ENCODE peak calls at places on chromosomes 1 and 21, in four cellular contexts. One of them, this sample, is unnamed.
A peak's percentile ranks its signal among the peaks of the same experiment; 100 is the strongest.

GRCh38 chr1:165854101-165854845 is 26.9 kb downstream of the UCK2 start:
- DNase-seq in K562: no peak
- DNase-seq in HCT116: no peak
- DNase-seq in WTC11: no peak
- DNase-seq in this sample: no peak

GRCh38 chr1:107474877-107475612 is 334.2 kb downstream of the NTNG1 start:
- DNase-seq in K562: no peak
- DNase-seq in HCT116: no peak
- DNase-seq in WTC11: no peak
- DNase-seq in this sample: no peak

GRCh38 chr1:201597551-201598230 is 58.8 kb downstream of the NAV1 start:
- DNase-seq in K562: no peak
- DNase-seq in HCT116: no peak
- DNase-seq in WTC11: no peak
- DNase-seq in this sample: no peak

GRCh38 chr1:156310962-156311361 is 11.9 kb upstream of the VHLL start:
- DNase-seq in K562: no peak
- DNase-seq in HCT116: no peak
- DNase-seq in WTC11: no peak
- DNase-seq in this sample: no peak

GRCh38 chr1:60573121-60573520 is 499.6 kb upstream of the C1orf87 start:
- DNase-seq in K562: no peak
- DNase-seq in HCT116: no peak
- DNase-seq in WTC11: no peak
- DNase-seq in this sample: no peak

GRCh38 chr21:26389971-26390641 is 183.0 kb downstream of the CYYR1 start:
- DNase-seq in K562: no peak
- DNase-seq in HCT116: peak; percentile 34
- DNase-seq in WTC11: no peak
- DNase-seq in this sample: no peak

GRCh38 chr1:31380181-31380580 is 7.3 kb upstream of the FABP3 start:
- DNase-seq in K562: no peak
- DNase-seq in HCT116: no peak
- DNase-seq in WTC11: no peak
- DNase-seq in this sample: no peak

GRCh38 chr1:12460911-12461621 is 156.9 kb downstream of the DHRS3 start:
- DNase-seq in K562: peak; percentile 84
- DNase-seq in HCT116: no peak
- DNase-seq in WTC11: no peak
- DNase-seq in this sample: no peak

GRCh38 chr1:40784141-40784770 is 669 bp downstream of the KCNQ4 start:
- DNase-seq in K562: peak; percentile 54
- DNase-seq in HCT116: no peak
- DNase-seq in WTC11: peak; percentile 55
- DNase-seq in this sample: peak; percentile 68

GRCh38 chr1:22612657-22613056 is 23.8 kb upstream of the C1QA start:
- DNase-seq in K562: no peak
- DNase-seq in HCT116: no peak
- DNase-seq in WTC11: no peak
- DNase-seq in this sample: no peak

GRCh38 chr1:109564189-109564878 is 15.9 kb downstream of the GNAI3 start:
- DNase-seq in K562: no peak
- DNase-seq in HCT116: no peak
- DNase-seq in WTC11: no peak
- DNase-seq in this sample: no peak

GRCh38 chr1:229325873-229326502 is 16.9 kb downstream of the CCSAP start:
- DNase-seq in K562: no peak
- DNase-seq in HCT116: no peak
- DNase-seq in WTC11: no peak
- DNase-seq in this sample: no peak

GRCh38 chr1:87331319-87332269 is 2.9 kb downstream of the LMO4 start:
- DNase-seq in K562: peak; percentile 82
- DNase-seq in HCT116: peak; percentile 80
- DNase-seq in WTC11: peak; percentile 86
- DNase-seq in this sample: peak; percentile 77

GRCh38 chr21:45818276-45818903 is 163.2 kb upstream of the COL6A1 start:
- DNase-seq in K562: peak; percentile 41
- DNase-seq in HCT116: no peak
- DNase-seq in WTC11: no peak
- DNase-seq in this sample: no peak

GRCh38 chr1:185241127-185241526 is 75.9 kb downstream of the IVNS1ABP start:
- DNase-seq in K562: peak; percentile 53
- DNase-seq in HCT116: no peak
- DNase-seq in WTC11: no peak
- DNase-seq in this sample: no peak

GRCh38 chr1:118627435-118627834 is 360.7 kb downstream of the TBX15 start:
- DNase-seq in K562: no peak
- DNase-seq in HCT116: no peak
- DNase-seq in WTC11: no peak
- DNase-seq in this sample: no peak

GRCh38 chr1:156383023-156383422 is 14.0 kb downstream of the RHBG start:
- DNase-seq in K562: peak; percentile 80
- DNase-seq in HCT116: peak; percentile 45
- DNase-seq in WTC11: peak; percentile 92
- DNase-seq in this sample: peak; percentile 89

DNA sequence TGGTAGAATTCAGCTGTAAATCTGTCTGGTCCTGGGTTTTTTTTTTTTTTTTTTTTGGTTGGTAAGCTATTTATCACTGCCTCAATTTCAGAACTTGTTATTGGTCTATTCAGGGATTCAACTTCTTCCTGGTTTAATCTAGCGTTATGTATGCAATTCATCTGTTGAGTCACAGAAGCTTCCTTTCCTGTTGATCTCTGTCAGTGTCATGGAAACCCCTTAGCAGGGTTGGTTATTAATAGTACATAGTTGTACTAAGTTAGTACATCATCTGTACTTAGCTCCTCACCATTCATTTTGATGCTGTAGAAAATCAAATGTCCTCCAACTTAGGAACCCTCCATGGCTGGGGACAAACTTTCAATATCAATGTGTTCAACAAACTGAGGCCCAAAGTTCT is 51.0 kb upstream of the BARHL2 start:
- DNase-seq in K562: no peak
- DNase-seq in HCT116: no peak
- DNase-seq in WTC11: no peak
- DNase-seq in this sample: no peak
- TF ChIP-seq ATF3 in K562: no peak
- TF ChIP-seq ATF3 in HCT116: no peak
- TF ChIP-seq ATF3 in WTC11: no peak
- TF ChIP-seq ATF3 in this sample: no peak

DNA sequence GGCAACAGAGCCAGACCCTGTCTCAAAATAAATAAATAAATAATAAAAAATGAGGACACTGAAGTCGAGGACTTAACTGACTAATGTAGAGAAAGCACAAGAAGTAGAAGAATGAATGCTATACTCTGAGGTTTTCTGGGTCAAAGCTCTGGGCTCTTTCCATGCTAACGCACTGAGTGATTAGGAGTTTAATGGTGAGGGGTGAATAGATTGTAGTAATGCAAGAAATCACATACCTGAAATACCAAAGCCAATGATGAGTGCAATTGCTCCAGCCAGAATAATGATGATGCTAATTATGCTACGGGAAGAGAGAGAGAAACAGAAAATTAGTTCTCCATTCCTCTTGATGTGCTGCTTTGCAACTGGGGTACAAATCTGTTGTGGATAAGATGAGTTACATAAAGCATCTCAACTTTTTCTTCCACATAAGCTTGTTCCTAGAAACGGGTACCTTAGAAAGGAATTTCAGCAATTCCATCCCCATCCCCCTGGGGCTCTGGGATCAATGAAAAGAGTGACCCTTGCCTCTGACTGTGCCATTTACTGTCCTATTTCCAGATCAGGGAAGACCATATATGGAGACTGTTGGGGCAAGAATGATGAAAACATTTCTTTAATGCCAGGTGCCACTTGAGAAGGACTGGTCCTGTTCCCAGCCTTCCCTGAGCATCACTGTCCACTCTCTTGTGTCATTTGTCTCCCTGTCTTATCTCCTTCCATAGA is 40.7 kb downstream of the VTCN1 start:
- DNase-seq in K562: no peak
- DNase-seq in HCT116: no peak
- DNase-seq in WTC11: no peak
- DNase-seq in this sample: no peak
- TF ChIP-seq ATF3 in K562: no peak
- TF ChIP-seq ATF3 in HCT116: no peak
- TF ChIP-seq ATF3 in WTC11: no peak
- TF ChIP-seq ATF3 in this sample: no peak

GRCh38 chr1:154418062-154418897 is 13.1 kb downstream of the IL6R start:
- DNase-seq in K562: peak; percentile 28
- DNase-seq in HCT116: peak; percentile 95
- DNase-seq in WTC11: no peak
- DNase-seq in this sample: no peak
- TF ChIP-seq ATF3 in K562: no peak
- TF ChIP-seq ATF3 in HCT116: no peak
- TF ChIP-seq ATF3 in WTC11: no peak
- TF ChIP-seq ATF3 in this sample: no peak

GRCh38 chr1:2520206-2520605 is 6.2 kb downstream of the PANK4 start:
- DNase-seq in K562: no peak
- DNase-seq in HCT116: no peak
- DNase-seq in WTC11: no peak
- DNase-seq in this sample: no peak

GRCh38 chr1:2523191-2523890 is 3.1 kb downstream of the PANK4 start:
- DNase-seq in K562: no peak
- DNase-seq in HCT116: no peak
- DNase-seq in WTC11: peak; percentile 50
- DNase-seq in this sample: peak; percentile 64

GRCh38 chr1:2520806-2521205 is 5.6 kb downstream of the PANK4 start:
- DNase-seq in K562: no peak
- DNase-seq in HCT116: no peak
- DNase-seq in WTC11: no peak
- DNase-seq in this sample: no peak

GRCh38 chr1:2523891-2524609 is 2.3 kb downstream of the PANK4 start:
- DNase-seq in K562: no peak
- DNase-seq in HCT116: no peak
- DNase-seq in WTC11: no peak
- DNase-seq in this sample: no peak

GRCh38 chr1:2522230-2522629 is 4.2 kb downstream of the PANK4 start:
- DNase-seq in K562: no peak
- DNase-seq in HCT116: no peak
- DNase-seq in WTC11: no peak
- DNase-seq in this sample: no peak
- TF ChIP-seq ATF3 in K562: no peak
- TF ChIP-seq ATF3 in HCT116: no peak
- TF ChIP-seq ATF3 in WTC11: no peak
- TF ChIP-seq ATF3 in this sample: no peak

GRCh38 chr21:38625000-38625399 is 126.7 kb upstream of the ERG start:
- DNase-seq in K562: no peak
- DNase-seq in HCT116: no peak
- DNase-seq in WTC11: no peak
- DNase-seq in this sample: no peak

GRCh38 chr21:38622081-38622826 is 124.0 kb upstream of the ERG start:
- DNase-seq in K562: no peak
- DNase-seq in HCT116: no peak
- DNase-seq in WTC11: no peak
- DNase-seq in this sample: no peak

GRCh38 chr21:38622827-38623209 is 124.5 kb upstream of the ERG start:
- DNase-seq in K562: no peak
- DNase-seq in HCT116: no peak
- DNase-seq in WTC11: no peak
- DNase-seq in this sample: no peak

GRCh38 chr21:38621132-38621531 is 122.9 kb upstream of the ERG start:
- DNase-seq in K562: peak; percentile 6
- DNase-seq in HCT116: no peak
- DNase-seq in WTC11: no peak
- DNase-seq in this sample: no peak

DNA sequence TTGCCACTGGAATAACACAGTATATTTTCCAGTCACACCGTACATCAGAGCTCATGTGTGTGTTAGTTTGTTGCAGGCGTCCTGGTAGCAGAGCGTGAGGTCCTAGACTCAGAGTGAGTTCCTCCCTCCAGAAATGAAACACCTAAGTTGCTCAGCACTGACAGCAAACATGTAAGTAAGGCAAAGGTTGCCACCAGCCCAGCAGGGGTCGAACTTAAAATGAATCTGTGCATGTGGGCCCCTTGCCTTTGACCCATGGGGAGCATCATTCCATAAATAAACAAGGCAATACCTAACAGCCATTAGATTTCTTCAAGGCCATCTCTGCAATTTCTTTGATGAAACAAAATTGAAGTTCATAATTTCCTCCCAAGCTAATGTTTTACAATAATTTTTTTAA is 125.3 kb upstream of the ERG start:
- DNase-seq in K562: no peak
- DNase-seq in HCT116: no peak
- DNase-seq in WTC11: no peak
- DNase-seq in this sample: no peak
- TF ChIP-seq ATF3 in K562: no peak
- TF ChIP-seq ATF3 in HCT116: no peak
- TF ChIP-seq ATF3 in WTC11: no peak
- TF ChIP-seq ATF3 in this sample: no peak

GRCh38 chr1:33361553-33362262 is 40.8 kb upstream of the A3GALT2 start:
- DNase-seq in K562: peak; percentile 78
- DNase-seq in HCT116: no peak
- DNase-seq in WTC11: no peak
- DNase-seq in this sample: no peak

GRCh38 chr1:33358771-33359503 is 38.0 kb upstream of the A3GALT2 start:
- DNase-seq in K562: no peak
- DNase-seq in HCT116: no peak
- DNase-seq in WTC11: no peak
- DNase-seq in this sample: no peak

GRCh38 chr1:33358114-33358770 is 37.3 kb upstream of the A3GALT2 start:
- DNase-seq in K562: no peak
- DNase-seq in HCT116: no peak
- DNase-seq in WTC11: no peak
- DNase-seq in this sample: no peak

GRCh38 chr1:33359931-33360330 is 39.0 kb upstream of the A3GALT2 start:
- DNase-seq in K562: no peak
- DNase-seq in HCT116: no peak
- DNase-seq in WTC11: no peak
- DNase-seq in this sample: no peak

GRCh38 chr1:33360367-33360766 is 39.5 kb upstream of the A3GALT2 start:
- DNase-seq in K562: no peak
- DNase-seq in HCT116: no peak
- DNase-seq in WTC11: no peak
- DNase-seq in this sample: no peak
- TF ChIP-seq ATF3 in K562: no peak
- TF ChIP-seq ATF3 in HCT116: no peak
- TF ChIP-seq ATF3 in WTC11: no peak
- TF ChIP-seq ATF3 in this sample: no peak

GRCh38 chr1:15430787-15431570 is 7.3 kb upstream of the CTRC start:
- DNase-seq in K562: peak; percentile 81
- DNase-seq in HCT116: no peak
- DNase-seq in WTC11: peak; percentile 93
- DNase-seq in this sample: peak; percentile 100
- TF ChIP-seq ATF3 in K562: no peak
- TF ChIP-seq ATF3 in HCT116: no peak
- TF ChIP-seq ATF3 in WTC11: no peak
- TF ChIP-seq ATF3 in this sample: no peak

GRCh38 chr1:4032571-4032970 is 132.5 kb upstream of the C1orf174 start:
- DNase-seq in K562: no peak
- DNase-seq in HCT116: no peak
- DNase-seq in WTC11: no peak
- DNase-seq in this sample: no peak

GRCh38 chr1:4027008-4027407 is 126.9 kb upstream of the C1orf174 start:
- DNase-seq in K562: no peak
- DNase-seq in HCT116: no peak
- DNase-seq in WTC11: no peak
- DNase-seq in this sample: no peak

GRCh38 chr1:4027492-4028138 is 127.5 kb upstream of the C1orf174 start:
- DNase-seq in K562: no peak
- DNase-seq in HCT116: no peak
- DNase-seq in WTC11: no peak
- DNase-seq in this sample: no peak

GRCh38 chr1:4028139-4028501 is 128.0 kb upstream of the C1orf174 start:
- DNase-seq in K562: no peak
- DNase-seq in HCT116: no peak
- DNase-seq in WTC11: no peak
- DNase-seq in this sample: no peak

GRCh38 chr1:4029376-4029775 is 129.3 kb upstream of the C1orf174 start:
- DNase-seq in K562: no peak
- DNase-seq in HCT116: no peak
- DNase-seq in WTC11: no peak
- DNase-seq in this sample: no peak
- TF ChIP-seq ATF3 in K562: no peak
- TF ChIP-seq ATF3 in HCT116: no peak
- TF ChIP-seq ATF3 in WTC11: no peak
- TF ChIP-seq ATF3 in this sample: no peak